ENCODE peak calls at places on chromosomes 11 and 22, in seven cellular contexts. One of them, this sample, is unnamed.

GRCh38 chr11:47215366-47215925 is 672 bp downstream of the DDB2 start:
- DNase-seq in HepG2: peak; percentile 48
- DNase-seq in HFF-Myc: no peak
- DNase-seq in H9: no peak
- DNase-seq in foreskin fibroblast: no peak
- DNase-seq in psoas muscle: no peak
- DNase-seq in ovary: no peak
- DNase-seq in this sample: no peak

GRCh38 chr11:85772700-85773099 is 38.2 kb downstream of the SYTL2 start:
- DNase-seq in psoas muscle: no peak
- DNase-seq in ovary: no peak
- DNase-seq in foreskin fibroblast: no peak
- DNase-seq in HepG2: no peak
- DNase-seq in H9: no peak
- DNase-seq in HFF-Myc: no peak
- DNase-seq in this sample: no peak

GRCh38 chr22:27937453-27937852 is 18.4 kb upstream of the PITPNB start:
- DNase-seq in psoas muscle: no peak
- DNase-seq in H9: no peak
- DNase-seq in HFF-Myc: no peak
- DNase-seq in HepG2: peak; percentile 21
- DNase-seq in foreskin fibroblast: peak; percentile 17
- DNase-seq in ovary: no peak
- DNase-seq in this sample: no peak

GRCh38 chr11:114280696-114281095 is 15.5 kb upstream of the NNMT start:
- DNase-seq in HepG2: peak; percentile 46
- DNase-seq in ovary: peak; percentile 62
- DNase-seq in foreskin fibroblast: peak; percentile 92
- DNase-seq in H9: peak; percentile 92
- DNase-seq in HFF-Myc: peak; percentile 54
- DNase-seq in psoas muscle: peak; percentile 73
- DNase-seq in this sample: peak; percentile 85

GRCh38 chr11:102410382-102410784 is 42.2 kb downstream of the TMEM123 start:
- DNase-seq in ovary: no peak
- DNase-seq in foreskin fibroblast: peak; percentile 53
- DNase-seq in psoas muscle: no peak
- DNase-seq in HFF-Myc: no peak
- DNase-seq in HepG2: no peak
- DNase-seq in H9: no peak
- DNase-seq in this sample: no peak

GRCh38 chr11:46050065-46050464 is 71.2 kb downstream of the PHF21A start:
- DNase-seq in HFF-Myc: peak; percentile 11
- DNase-seq in psoas muscle: peak; percentile 58
- DNase-seq in foreskin fibroblast: peak; percentile 89
- DNase-seq in ovary: peak; percentile 48
- DNase-seq in H9: peak; percentile 45
- DNase-seq in HepG2: peak; percentile 27
- DNase-seq in this sample: peak; percentile 4

GRCh38 chr11:86896486-86896885 is 58.7 kb downstream of the FZD4 start:
- DNase-seq in H9: no peak
- DNase-seq in HFF-Myc: peak; percentile 69
- DNase-seq in HepG2: no peak
- DNase-seq in psoas muscle: no peak
- DNase-seq in ovary: no peak
- DNase-seq in foreskin fibroblast: peak; percentile 91
- DNase-seq in this sample: no peak

GRCh38 chr11:96293583-96293982 is 49.4 kb downstream of the MAML2 start:
- DNase-seq in HFF-Myc: no peak
- DNase-seq in ovary: no peak
- DNase-seq in H9: no peak
- DNase-seq in foreskin fibroblast: no peak
- DNase-seq in psoas muscle: no peak
- DNase-seq in HepG2: no peak
- DNase-seq in this sample: no peak

GRCh38 chr11:92848578-92848977 is 120.9 kb upstream of the MTNR1B start:
- DNase-seq in ovary: no peak
- DNase-seq in foreskin fibroblast: no peak
- DNase-seq in HepG2: no peak
- DNase-seq in H9: no peak
- DNase-seq in HFF-Myc: no peak
- DNase-seq in psoas muscle: no peak
- DNase-seq in this sample: no peak

GRCh38 chr11:46336781-46337180 is 10.5 kb upstream of the DGKZ start:
- DNase-seq in psoas muscle: no peak
- DNase-seq in foreskin fibroblast: no peak
- DNase-seq in HepG2: no peak
- DNase-seq in H9: no peak
- DNase-seq in HFF-Myc: no peak
- DNase-seq in ovary: no peak
- DNase-seq in this sample: no peak

GRCh38 chr22:42562282-42562681 is 8.5 kb downstream of the SERHL2 start:
- DNase-seq in HFF-Myc: no peak
- DNase-seq in H9: no peak
- DNase-seq in ovary: peak; percentile 90
- DNase-seq in psoas muscle: no peak
- DNase-seq in foreskin fibroblast: no peak
- DNase-seq in HepG2: peak; percentile 41
- DNase-seq in this sample: no peak

GRCh38 chr22:38843201-38843715 is 570 bp downstream of the NPTXR start:
- DNase-seq in H9: peak; percentile 52
- DNase-seq in psoas muscle: peak; percentile 71
- DNase-seq in foreskin fibroblast: peak; percentile 91
- DNase-seq in ovary: peak; percentile 83
- DNase-seq in HepG2: peak; percentile 39
- DNase-seq in HFF-Myc: no peak
- DNase-seq in this sample: peak; percentile 61

GRCh38 chr11:70415176-70415575 is 16.8 kb downstream of the CTTN start:
- DNase-seq in HFF-Myc: peak; percentile 15
- DNase-seq in HepG2: no peak
- DNase-seq in psoas muscle: peak; percentile 84
- DNase-seq in foreskin fibroblast: peak; percentile 97
- DNase-seq in H9: no peak
- DNase-seq in ovary: no peak
- DNase-seq in this sample: no peak

GRCh38 chr11:16630651-16631050 is 107.8 kb upstream of the C11orf58 start:
- DNase-seq in HFF-Myc: no peak
- DNase-seq in psoas muscle: no peak
- DNase-seq in foreskin fibroblast: no peak
- DNase-seq in HepG2: no peak
- DNase-seq in H9: no peak
- DNase-seq in ovary: no peak
- DNase-seq in this sample: no peak

GRCh38 chr11:16632295-16633200 is 105.9 kb upstream of the C11orf58 start:
- DNase-seq in H9: peak; percentile 57
- DNase-seq in HepG2: peak; percentile 50
- DNase-seq in ovary: no peak
- DNase-seq in psoas muscle: no peak
- DNase-seq in foreskin fibroblast: no peak
- DNase-seq in HFF-Myc: no peak
- DNase-seq in this sample: no peak
- TF ChIP-seq CTCF in H9: peak; percentile 69
- TF ChIP-seq CTCF in HepG2: peak; percentile 64
- TF ChIP-seq CTCF in ovary: no peak
- TF ChIP-seq CTCF in psoas muscle: no peak
- TF ChIP-seq CTCF in foreskin fibroblast: peak; percentile 22
- TF ChIP-seq CTCF in HFF-Myc: peak; percentile 21
- TF ChIP-seq CTCF in this sample: peak; percentile 60

GRCh38 chr22:45206233-45206632 is 34.5 kb downstream of the KIAA0930 start:
- DNase-seq in ovary: no peak
- DNase-seq in psoas muscle: no peak
- DNase-seq in H9: no peak
- DNase-seq in HFF-Myc: no peak
- DNase-seq in foreskin fibroblast: no peak
- DNase-seq in HepG2: no peak
- DNase-seq in this sample: no peak
- TF ChIP-seq CTCF in ovary: no peak
- TF ChIP-seq CTCF in psoas muscle: no peak
- TF ChIP-seq CTCF in H9: no peak
- TF ChIP-seq CTCF in HFF-Myc: no peak
- TF ChIP-seq CTCF in foreskin fibroblast: no peak
- TF ChIP-seq CTCF in HepG2: no peak
- TF ChIP-seq CTCF in this sample: no peak

DNA sequence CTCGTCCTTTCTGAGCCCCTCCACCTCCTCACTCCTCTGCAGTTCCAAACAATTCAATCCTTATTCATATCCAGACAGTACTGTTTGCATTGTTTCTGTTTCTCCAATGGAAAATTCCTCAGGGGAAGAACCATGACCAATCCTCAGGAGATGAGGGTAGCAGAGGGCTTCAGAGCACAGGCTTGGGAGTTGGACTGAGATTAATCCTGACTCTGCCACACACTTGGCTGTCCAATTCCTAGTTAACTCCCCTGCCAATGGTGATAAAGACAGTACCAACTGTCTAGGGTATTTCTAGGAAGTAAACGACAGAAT is 58.0 kb downstream of the MICAL3 start:
- DNase-seq in HFF-Myc: no peak
- DNase-seq in HepG2: no peak
- DNase-seq in foreskin fibroblast: no peak
- DNase-seq in H9: no peak
- DNase-seq in ovary: no peak
- DNase-seq in psoas muscle: no peak
- DNase-seq in this sample: no peak
- TF ChIP-seq CTCF in HFF-Myc: no peak
- TF ChIP-seq CTCF in HepG2: no peak
- TF ChIP-seq CTCF in foreskin fibroblast: no peak
- TF ChIP-seq CTCF in H9: no peak
- TF ChIP-seq CTCF in ovary: no peak
- TF ChIP-seq CTCF in psoas muscle: no peak
- TF ChIP-seq CTCF in this sample: no peak

GRCh38 chr11:125750629-125751028 is 4.5 kb downstream of the PATE1 start:
- DNase-seq in ovary: no peak
- DNase-seq in foreskin fibroblast: no peak
- DNase-seq in HepG2: no peak
- DNase-seq in psoas muscle: no peak
- DNase-seq in H9: no peak
- DNase-seq in HFF-Myc: no peak
- DNase-seq in this sample: no peak
- TF ChIP-seq CTCF in ovary: no peak
- TF ChIP-seq CTCF in foreskin fibroblast: no peak
- TF ChIP-seq CTCF in HepG2: no peak
- TF ChIP-seq CTCF in psoas muscle: no peak
- TF ChIP-seq CTCF in H9: peak; percentile 55
- TF ChIP-seq CTCF in HFF-Myc: no peak
- TF ChIP-seq CTCF in this sample: no peak

DNA sequence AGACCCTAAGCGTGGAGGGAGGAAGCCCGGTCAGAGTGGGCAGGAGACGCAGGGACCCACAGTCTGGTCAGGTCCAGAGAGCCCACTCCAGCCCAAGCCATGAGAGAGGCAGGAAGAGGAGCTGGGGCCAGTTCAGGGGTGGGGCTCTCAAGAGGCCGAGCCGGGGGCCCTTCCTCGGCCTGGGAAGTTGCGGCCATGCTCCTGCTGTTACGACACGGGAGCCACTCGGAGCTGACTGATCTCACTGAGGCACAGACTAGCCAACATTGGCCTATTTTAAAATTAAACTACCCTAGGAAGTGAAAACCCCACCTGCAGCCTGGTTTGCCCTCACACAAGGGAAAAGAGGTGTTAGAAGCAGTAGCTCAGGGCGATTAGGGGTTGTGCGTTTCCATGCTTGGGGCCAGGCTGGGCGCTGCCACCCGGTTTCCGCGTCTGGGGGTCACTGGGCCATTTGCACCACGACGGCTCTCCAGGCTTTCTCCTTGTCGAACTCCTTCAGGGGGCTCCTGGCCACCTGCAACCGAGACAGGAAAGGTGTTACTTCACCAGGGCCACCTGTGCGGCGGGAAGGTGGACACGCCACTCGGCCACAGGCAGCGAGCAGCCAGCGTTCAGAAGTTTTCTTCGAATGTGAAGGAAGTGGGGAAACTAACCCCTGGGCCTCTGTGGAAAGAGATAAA is 3.2 kb upstream of the TTLL8 start:
- DNase-seq in foreskin fibroblast: no peak
- DNase-seq in HFF-Myc: no peak
- DNase-seq in HepG2: no peak
- DNase-seq in psoas muscle: no peak
- DNase-seq in H9: no peak
- DNase-seq in ovary: no peak
- DNase-seq in this sample: no peak
- TF ChIP-seq CTCF in foreskin fibroblast: no peak
- TF ChIP-seq CTCF in HFF-Myc: no peak
- TF ChIP-seq CTCF in HepG2: no peak
- TF ChIP-seq CTCF in psoas muscle: no peak
- TF ChIP-seq CTCF in H9: no peak
- TF ChIP-seq CTCF in ovary: no peak
- TF ChIP-seq CTCF in this sample: no peak

GRCh38 chr11:74777877-74778276 is 29.2 kb downstream of the RNF169 start:
- DNase-seq in H9: no peak
- DNase-seq in psoas muscle: no peak
- DNase-seq in foreskin fibroblast: no peak
- DNase-seq in HepG2: no peak
- DNase-seq in HFF-Myc: no peak
- DNase-seq in ovary: no peak
- DNase-seq in this sample: no peak
- TF ChIP-seq CTCF in H9: no peak
- TF ChIP-seq CTCF in psoas muscle: no peak
- TF ChIP-seq CTCF in foreskin fibroblast: no peak
- TF ChIP-seq CTCF in HepG2: no peak
- TF ChIP-seq CTCF in HFF-Myc: no peak
- TF ChIP-seq CTCF in ovary: no peak
- TF ChIP-seq CTCF in this sample: no peak

GRCh38 chr22:19723990-19724827 is 870 bp downstream of the GP1BB start:
- DNase-seq in psoas muscle: no peak
- DNase-seq in H9: peak; percentile 79
- DNase-seq in ovary: no peak
- DNase-seq in HFF-Myc: no peak
- DNase-seq in HepG2: peak; percentile 44
- DNase-seq in foreskin fibroblast: no peak
- DNase-seq in this sample: peak; percentile 83
- TF ChIP-seq CTCF in psoas muscle: no peak
- TF ChIP-seq CTCF in H9: peak; percentile 39
- TF ChIP-seq CTCF in ovary: no peak
- TF ChIP-seq CTCF in HFF-Myc: no peak
- TF ChIP-seq CTCF in HepG2: peak; percentile 58
- TF ChIP-seq CTCF in foreskin fibroblast: no peak
- TF ChIP-seq CTCF in this sample: peak; percentile 63

DNA sequence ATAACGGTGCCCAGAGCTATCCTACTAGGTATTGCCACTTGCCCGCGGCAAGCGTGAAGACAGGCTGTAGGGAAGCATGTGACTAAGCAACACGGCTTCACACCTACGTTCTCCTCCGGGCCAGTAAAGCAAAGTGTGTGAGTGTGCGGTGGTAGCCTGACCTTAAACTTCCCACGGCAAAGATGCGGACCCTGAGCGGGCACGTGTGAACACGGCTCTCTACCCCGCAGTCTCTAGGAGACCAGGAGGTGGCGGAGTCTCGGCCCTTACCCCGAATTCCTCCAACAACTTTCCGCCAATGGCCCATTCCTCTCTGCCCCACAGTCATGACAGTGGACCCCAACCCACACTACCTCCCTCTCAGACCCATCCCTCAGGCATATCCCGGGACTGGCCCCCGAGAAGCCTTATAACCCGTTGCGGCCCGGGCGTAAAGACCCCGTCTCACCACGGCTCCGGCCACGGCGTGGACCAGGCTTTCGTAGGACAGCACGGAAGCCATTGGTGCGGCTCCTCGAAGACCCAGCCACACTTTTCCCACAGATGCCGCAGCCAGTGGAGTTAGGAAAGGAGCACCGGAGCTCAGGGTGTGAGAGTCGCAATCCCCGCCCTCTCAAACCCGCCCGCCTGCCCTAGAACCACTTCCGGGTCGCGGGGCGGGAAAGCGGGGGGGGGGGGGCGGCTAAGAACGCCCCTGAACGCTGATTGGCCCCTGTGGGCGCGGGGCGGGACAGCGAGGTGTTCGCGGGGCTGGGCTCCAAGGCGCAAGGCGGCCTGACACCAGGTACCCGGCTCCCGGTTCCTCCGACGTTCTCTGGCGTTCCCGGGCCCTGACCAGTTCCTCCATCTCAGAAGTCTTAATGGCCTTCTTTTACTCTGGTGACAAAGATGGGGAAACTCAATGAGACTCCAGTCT is at the start of gene SLC25A17:
- DNase-seq in HFF-Myc: peak; percentile 26
- DNase-seq in ovary: peak; percentile 93
- DNase-seq in HepG2: peak; percentile 76
- DNase-seq in foreskin fibroblast: peak; percentile 92
- DNase-seq in H9: peak; percentile 95
- DNase-seq in psoas muscle: peak; percentile 94
- DNase-seq in this sample: peak; percentile 81
- TF ChIP-seq CTCF in HFF-Myc: peak; percentile 38
- TF ChIP-seq CTCF in ovary: no peak
- TF ChIP-seq CTCF in HepG2: peak; percentile 57
- TF ChIP-seq CTCF in foreskin fibroblast: peak; percentile 49
- TF ChIP-seq CTCF in H9: peak; percentile 41
- TF ChIP-seq CTCF in psoas muscle: peak; percentile 31
- TF ChIP-seq CTCF in this sample: no peak

This sample was measured in endothelial cell.